ENCODE peak calls at places on chromosomes 6 and 20, in nine cellular contexts. V is retinal pigment epithelial cell; U is lower leg skin; X is pancreas; Z is upper lobe of right lung; J is cardiac fibroblast; N is CD4-positive, alpha-beta T cell; F is heart left ventricle; Q is esophagus squamous epithelium. L is an unnamed sample.

GRCh38 chr6:116450769-116451740 is 10.1 kb upstream of the CALHM6 start:
- DNase-seq in U (no peak), Z (no peak), Q (no peak), J (no peak), V (peak), N (no peak), F (no peak), X (no peak), L (no peak)

GRCh38 chr20:2387180-2387577 is 6.5 kb downstream of the TGM6 start:
- DNase-seq in Q (no peak), J (peak), F (no peak), N (no peak), Z (no peak), V (no peak), X (no peak), U (peak), L (peak)

GRCh38 chr6:116682334-116682712 is 1.3 kb downstream of the KPNA5 start:
- DNase-seq in J (peak), Z (no peak), X (no peak), V (peak), N (no peak), U (no peak), F (no peak), Q (no peak), L (peak)

GRCh38 chr6:42100029-42100901 is 42.2 kb downstream of the C6orf132 start:
- DNase-seq in X (no peak), Z (no peak), J (peak), F (no peak), Q (no peak), V (no peak), U (no peak), N (no peak), L (peak)

GRCh38 chr6:157763129-157763893 is 59.7 kb upstream of the SNX9 start:
- DNase-seq in Z (peak), X (peak), F (peak), Q (peak), U (peak), V (peak), N (no peak), J (peak), L (peak)

GRCh38 chr20:36454664-36455427 is 86.5 kb upstream of the MYL9 start:
- DNase-seq in Q (no peak), V (no peak), N (no peak), U (no peak), J (no peak), X (peak), Z (peak), F (peak), L (no peak)

GRCh38 chr6:131635384-131636340 is 1.4 kb upstream of the ENPP3 start:
- DNase-seq in N (no peak), X (no peak), U (no peak), Q (no peak), F (no peak), V (no peak), J (no peak), Z (no peak), L (no peak)

GRCh38 chr6:29887330-29887818 is 55.0 kb upstream of the HLA-A start:
- DNase-seq in F (peak), U (peak), Q (no peak), J (peak), X (peak), V (no peak), Z (peak), N (peak), L (peak)

GRCh38 chr6:14674867-14675648 is 557.5 kb downstream of the CD83 start:
- DNase-seq in N (no peak), J (no peak), U (no peak), Q (no peak), Z (no peak), F (no peak), X (no peak), V (no peak), L (no peak)

GRCh38 chr20:41476013-41476441 is 109.4 kb upstream of the EMILIN3 start:
- DNase-seq in U (no peak), Z (no peak), J (peak), X (peak), N (no peak), Q (no peak), F (peak), V (peak), L (peak)

GRCh38 chr6:109434456-109434855 is 6.0 kb downstream of the PPIL6 start:
- DNase-seq in Q (no peak), U (no peak), X (no peak), V (no peak), J (peak), Z (no peak), N (no peak), F (no peak), L (no peak)

GRCh38 chr20:33318096-33318429 is 35.0 kb downstream of the BPIFB1 start:
- DNase-seq in V (no peak), Z (no peak), J (no peak), Q (no peak), U (no peak), X (no peak), N (no peak), F (no peak), L (no peak)

GRCh38 chr6:20291764-20292227 is 79.5 kb upstream of the MBOAT1 start:
- DNase-seq in N (peak), Z (no peak), Q (no peak), F (peak), J (peak), U (peak), V (peak), X (peak), L (peak)

GRCh38 chr20:19073584-19074198 is 138.8 kb upstream of the SLC24A3 start:
- DNase-seq in X (no peak), F (no peak), Q (no peak), V (no peak), N (no peak), Z (no peak), J (peak), U (peak), L (no peak)

GRCh38 chr6:108380876-108381275 is 86.0 kb downstream of the AFG1L start:
- DNase-seq in J (no peak), Q (no peak), V (peak), X (no peak), Z (no peak), N (no peak), U (no peak), F (no peak), L (no peak)

GRCh38 chr6:683742-684440 is 9.0 kb downstream of the EXOC2 start:
- DNase-seq in X (no peak), F (no peak), U (no peak), N (no peak), J (peak), Z (no peak), Q (no peak), V (no peak), L (peak)

GRCh38 chr6:32973934-32974333 is 5.5 kb downstream of the BRD2 start:
- DNase-seq in U (no peak), V (peak), J (peak), Z (no peak), Q (no peak), F (no peak), X (no peak), N (no peak), L (peak)

GRCh38 chr20:49877254-49877990 is 37.9 kb downstream of the SPATA2 start:
- DNase-seq in F (no peak), X (no peak), N (no peak), V (no peak), Z (no peak), Q (no peak), J (no peak), U (peak), L (no peak)

GRCh38 chr6:17431581-17431980 is 38.2 kb downstream of the CAP2 start:
- DNase-seq in N (no peak), Q (no peak), J (peak), X (no peak), F (no peak), U (no peak), V (no peak), Z (no peak), L (peak)

GRCh38 chr6:33592595-33593413 is 12.7 kb upstream of the BAK1 start:
- DNase-seq in F (no peak), N (peak), J (no peak), Z (peak), X (no peak), V (no peak), U (no peak), Q (no peak), L (no peak)

GRCh38 chr6:45703041-45703739 is 312.5 kb downstream of the CLIC5 start:
- DNase-seq in N (no peak), V (peak), U (no peak), F (no peak), Z (no peak), Q (no peak), J (peak), X (no peak), L (peak)

GRCh38 chr20:59820204-59821041 is 113.0 kb downstream of the SYCP2 start:
- DNase-seq in J (no peak), Q (no peak), F (no peak), U (peak), X (no peak), N (no peak), Z (no peak), V (no peak), L (no peak)

GRCh38 chr20:24837721-24838456 is 111.2 kb upstream of the CST7 start:
- DNase-seq in U (no peak), X (no peak), V (peak), N (no peak), Q (no peak), J (peak), Z (no peak), F (no peak), L (peak)

GRCh38 chr6:7152467-7152866 is 44.7 kb downstream of the RREB1 start:
- DNase-seq in N (no peak), V (no peak), Z (no peak), F (no peak), U (no peak), Q (no peak), X (no peak), J (no peak), L (no peak)

GRCh38 chr6:53418288-53418687 is 69.5 kb upstream of the ELOVL5 start:
- DNase-seq in F (no peak), V (no peak), X (no peak), U (no peak), Z (no peak), Q (no peak), N (no peak), J (no peak), L (no peak)

DNA sequence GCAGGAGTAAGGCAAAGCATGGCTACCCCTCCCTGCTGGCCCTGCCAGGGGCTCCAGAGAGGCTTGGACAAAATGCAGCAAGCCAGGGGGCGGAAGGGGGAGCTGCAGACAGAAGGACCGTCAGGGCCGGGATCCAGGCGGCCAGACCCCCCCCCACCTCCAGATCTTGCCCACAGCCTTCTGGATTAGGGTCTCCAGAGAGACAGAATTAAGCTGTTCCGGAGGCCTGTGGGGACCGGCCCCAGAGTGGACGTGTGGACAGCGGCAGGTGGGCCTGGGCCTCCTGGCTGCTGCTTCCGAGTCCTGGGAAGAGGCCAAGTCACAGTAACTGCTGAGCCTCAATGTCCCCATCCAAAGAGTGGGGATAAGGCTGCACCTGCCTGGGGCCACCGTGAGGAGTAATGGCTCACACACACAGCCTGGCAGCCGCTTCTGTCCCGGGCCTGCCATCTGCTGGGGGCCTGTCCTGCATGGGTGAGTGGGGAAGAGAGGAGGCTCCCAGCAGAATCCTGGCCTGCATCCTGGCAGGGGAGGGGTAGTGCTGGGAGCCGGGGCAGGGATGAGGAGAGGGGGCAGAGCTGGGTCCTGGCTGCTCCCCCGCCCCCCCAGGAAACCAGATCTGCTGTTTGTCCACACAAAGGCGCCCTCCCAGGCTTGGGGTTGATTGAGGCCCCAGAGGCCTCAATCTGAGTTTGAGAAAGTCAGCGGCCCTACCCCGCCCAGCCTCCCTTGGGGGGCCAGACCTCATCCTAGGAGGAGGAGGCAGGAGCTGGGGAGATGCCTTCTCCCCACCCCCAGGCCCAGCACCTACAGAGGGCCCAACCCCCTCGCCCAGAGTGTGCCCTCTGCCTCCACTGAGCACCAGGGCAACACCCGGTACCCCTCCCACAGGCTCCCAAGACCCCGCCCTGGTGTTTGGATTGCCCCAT is 3.9 kb downstream of the LAMA5 start:
- DNase-seq in Z (peak), J (no peak), F (peak), Q (no peak), U (peak), X (no peak), N (no peak), V (no peak), L (no peak)
- TF ChIP-seq CTCF in Z (no peak), J (no peak), F (peak), Q (no peak), U (no peak), X (no peak), N (no peak), V (peak), L (peak)

DNA sequence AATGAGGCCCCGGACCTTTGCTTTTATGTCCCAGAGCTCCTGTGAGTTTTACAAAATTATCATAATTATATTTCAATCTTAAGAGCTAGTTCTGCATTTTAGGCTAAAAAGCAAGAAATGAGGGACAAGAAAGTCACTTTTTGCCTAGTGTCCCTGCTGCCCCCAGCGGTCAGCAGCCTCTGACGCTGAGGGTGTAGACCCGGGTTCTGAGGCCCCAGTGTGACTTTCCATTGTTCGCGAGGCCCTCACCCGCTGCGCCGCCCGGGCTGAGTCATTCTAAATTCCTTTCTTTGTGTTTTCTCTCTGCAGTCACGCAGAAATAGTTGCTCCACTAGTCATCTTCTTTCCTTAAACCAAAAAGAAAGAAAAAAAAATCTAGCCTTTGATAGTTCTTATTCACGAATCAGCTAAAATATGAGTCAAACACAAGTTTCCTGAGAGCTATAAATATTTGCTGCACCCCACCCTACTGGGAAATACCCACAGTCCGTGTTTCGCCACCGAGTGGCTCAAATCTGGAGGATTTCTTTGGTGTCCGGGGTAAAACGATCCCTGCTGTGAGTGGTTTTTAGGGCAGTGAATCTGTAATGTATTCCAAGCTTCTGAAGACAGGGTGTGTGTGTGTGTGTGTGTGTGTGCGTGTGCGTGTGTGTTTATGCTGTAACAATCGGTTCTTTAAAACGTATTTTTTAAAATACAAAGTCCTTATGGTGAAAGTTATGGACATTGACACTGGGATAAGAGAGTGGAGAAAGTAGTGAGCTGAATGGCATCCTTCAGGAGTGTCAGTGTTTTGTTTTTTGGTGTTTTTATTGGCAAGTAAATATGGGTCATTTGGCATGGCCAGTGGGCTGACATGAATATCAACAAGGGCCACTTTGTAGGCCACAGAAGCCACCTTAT is 59.7 kb upstream of the EEF1A1 start:
- DNase-seq in Z (peak), X (peak), Q (peak), U (peak), F (peak), J (peak), V (peak), N (peak), L (peak)
- TF ChIP-seq CTCF in Z (peak), X (no peak), Q (no peak), U (no peak), F (peak), J (peak), V (peak), N (no peak), L (peak)

GRCh38 chr20:46057856-46058655 is 29.0 kb downstream of the SLC12A5 start:
- DNase-seq in X (no peak), U (peak), J (peak), Q (no peak), N (no peak), F (peak), Z (peak), V (no peak), L (peak)
- TF ChIP-seq CTCF in X (no peak), U (no peak), J (peak), Q (peak), N (no peak), F (peak), Z (peak), V (peak), L (peak)

DNA sequence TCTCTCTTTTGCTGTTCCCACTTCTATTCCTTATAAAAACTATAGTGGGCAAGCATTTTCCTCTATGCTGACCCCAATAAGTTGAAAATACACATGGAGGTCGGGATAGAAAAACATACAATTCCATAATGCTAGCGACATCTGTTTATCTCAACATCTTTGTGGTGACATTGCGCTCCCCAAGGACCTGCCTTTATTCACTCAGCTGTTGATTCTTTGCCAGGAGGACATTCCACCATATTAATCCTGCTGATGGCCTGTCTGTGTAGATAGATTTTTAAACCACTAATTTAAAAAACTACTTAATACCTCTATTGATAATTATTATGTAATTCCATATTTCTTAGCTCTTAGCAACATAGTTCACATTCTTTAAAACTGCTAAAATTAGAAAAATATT is 555.3 kb upstream of the MAP3K7 start:
- DNase-seq in Z (no peak), J (no peak), U (no peak), Q (no peak), N (no peak), X (no peak), F (no peak), V (peak), L (no peak)
- TF ChIP-seq CTCF in Z (no peak), J (no peak), U (no peak), Q (no peak), N (no peak), X (no peak), F (no peak), V (no peak), L (no peak)

DNA sequence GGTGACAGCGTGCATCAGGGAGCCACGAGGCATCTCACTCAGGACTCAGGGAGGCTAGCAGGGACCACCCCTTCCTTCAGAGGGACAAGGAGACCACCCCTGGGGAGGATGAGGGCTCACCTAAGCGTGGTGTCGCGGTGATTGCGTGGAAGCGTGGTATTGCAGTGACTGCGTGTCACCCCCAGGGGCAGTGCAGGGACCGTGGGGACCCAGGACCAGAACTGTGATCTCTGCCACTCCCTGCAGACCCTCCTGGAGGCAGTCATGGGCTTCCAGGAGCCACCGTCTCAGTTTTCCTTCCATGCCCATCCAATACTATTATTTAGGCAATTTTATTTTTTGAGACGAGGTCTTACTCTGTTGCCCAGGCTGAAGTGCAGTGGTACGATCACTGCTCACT is 147.1 kb downstream of the TAF4 start:
- DNase-seq in U (no peak), V (no peak), N (no peak), X (no peak), F (no peak), J (no peak), Q (no peak), Z (no peak), L (no peak)
- TF ChIP-seq CTCF in U (no peak), V (no peak), N (no peak), X (no peak), F (no peak), J (no peak), Q (no peak), Z (no peak), L (no peak)

GRCh38 chr20:39825524-39825923 is 863.4 kb downstream of the DHX35 start:
- DNase-seq in F (no peak), Q (no peak), J (no peak), N (no peak), Z (no peak), X (no peak), U (no peak), V (no peak), L (no peak)

GRCh38 chr20:39825950-39826349 is 863.1 kb downstream of the MAFB start:
- DNase-seq in X (no peak), Q (no peak), Z (no peak), U (no peak), V (no peak), F (no peak), N (no peak), J (peak), L (peak)

GRCh38 chr20:39830903-39831302 is 858.1 kb downstream of the MAFB start:
- DNase-seq in N (no peak), U (no peak), X (no peak), V (no peak), Q (no peak), Z (no peak), F (no peak), J (no peak), L (no peak)

GRCh38 chr20:39829713-39830112 is 859.3 kb downstream of the MAFB start:
- DNase-seq in X (no peak), Z (no peak), V (no peak), J (no peak), Q (no peak), F (no peak), U (no peak), N (no peak), L (no peak)

GRCh38 chr20:39829255-39829654 is 859.8 kb downstream of the MAFB start:
- DNase-seq in X (no peak), V (no peak), Z (no peak), Q (no peak), F (no peak), J (peak), N (no peak), U (no peak), L (peak)
- TF ChIP-seq CTCF in X (no peak), V (peak), Z (peak), Q (no peak), F (peak), J (peak), N (no peak), U (no peak), L (peak)

GRCh38 chr20:23526850-23527249 is 35.9 kb downstream of the CST8 start:
- DNase-seq in U (no peak), V (no peak), Z (no peak), N (no peak), X (no peak), Q (no peak), F (no peak), J (no peak), L (no peak)
- TF ChIP-seq CTCF in U (no peak), V (no peak), Z (no peak), N (no peak), X (no peak), Q (no peak), F (no peak), J (no peak), L (no peak)

GRCh38 chr6:119076966-119077642 is 1.4 kb downstream of the FAM184A start:
- DNase-seq in V (no peak), Z (no peak), Q (no peak), J (peak), X (no peak), F (no peak), U (no peak), N (no peak), L (no peak)

GRCh38 chr6:119076173-119076965 is 2.1 kb downstream of the FAM184A start:
- DNase-seq in J (no peak), N (no peak), V (no peak), F (no peak), Z (no peak), Q (no peak), U (no peak), X (no peak), L (no peak)

GRCh38 chr6:119079288-119079809 is 885 bp upstream of the FAM184A start:
- DNase-seq in V (no peak), Z (no peak), X (no peak), N (no peak), F (no peak), U (no peak), Q (no peak), J (peak), L (peak)

GRCh38 chr6:119077643-119078448 is 618 bp downstream of the FAM184A start:
- DNase-seq in F (peak), N (peak), U (peak), X (peak), J (peak), V (no peak), Q (no peak), Z (peak), L (peak)

GRCh38 chr6:119078449-119079287 is at the start of gene FAM184A:
- DNase-seq in U (peak), Z (peak), F (peak), X (peak), Q (no peak), V (no peak), N (peak), J (peak), L (peak)
- TF ChIP-seq CTCF in U (no peak), Z (peak), F (peak), X (no peak), Q (peak), V (peak), N (no peak), J (peak), L (peak)

L was measured in astrocyte of the spinal cord.